ENCODE peak calls at places on chromosomes 12 and 14, in four cellular contexts. M, L, A and V are unnamed samples. For H3K4me1, the result is how much of the 10 kb centered on the place peaks cover.

GRCh38 chr14:97827746-97828145 is 1030.6 kb downstream of the VRK1 start:
- DNase-seq in M (no peak), L (no peak), A (no peak), V (no peak)

GRCh38 chr14:104892517-104893434 is 27.7 kb downstream of the CEP170B start:
- DNase-seq in M (no peak), L (no peak), A (peak), V (peak)

GRCh38 chr14:53399057-53399456 is 245.9 kb upstream of the DDHD1 start:
- DNase-seq in M (no peak), L (peak), A (no peak), V (no peak)

GRCh38 chr12:132658149-132658905 is 28.8 kb downstream of the POLE start:
- DNase-seq in M (no peak), L (no peak), A (peak), V (no peak)

GRCh38 chr14:68335312-68335711 is 457.6 kb downstream of the ZFP36L1 start:
- DNase-seq in M (no peak), L (no peak), A (no peak), V (no peak)

GRCh38 chr12:50129297-50129696 is 17.3 kb downstream of the COX14 start:
- DNase-seq in M (no peak), L (no peak), A (no peak), V (no peak)

GRCh38 chr12:10211101-10211974 is 1.3 kb upstream of the GABARAPL1 start:
- DNase-seq in M (no peak), L (no peak), A (peak), V (no peak)

GRCh38 chr14:61581340-61581739 is 114.0 kb upstream of the HIF1A start:
- DNase-seq in M (no peak), L (no peak), A (no peak), V (no peak)

GRCh38 chr12:1122803-1123202 is 131.8 kb downstream of the ERC1 start:
- DNase-seq in M (no peak), L (no peak), A (no peak), V (no peak)

GRCh38 chr12:93824514-93825500 is 147.6 kb downstream of the CRADD start:
- DNase-seq in M (no peak), L (no peak), A (no peak), V (no peak)

GRCh38 chr12:64669270-64669842 is 59.1 kb downstream of the RASSF3 start:
- DNase-seq in M (no peak), L (no peak), A (peak), V (no peak)

GRCh38 chr14:55718551-55718950 is 138.5 kb downstream of the KTN1 start:
- DNase-seq in M (no peak), L (no peak), A (no peak), V (no peak)

GRCh38 chr14:79442776-79443175 is 768.5 kb downstream of the DIO2 start:
- DNase-seq in M (no peak), L (no peak), A (no peak), V (no peak)

GRCh38 chr12:76503957-76504356 is 55.6 kb downstream of the OSBPL8 start:
- DNase-seq in M (no peak), L (no peak), A (no peak), V (no peak)

GRCh38 chr14:73729015-73729330 is 14.8 kb upstream of the PNMA1 start:
- DNase-seq in M (no peak), L (no peak), A (no peak), V (no peak)

GRCh38 chr14:73729556-73730265 is 15.5 kb upstream of the PNMA1 start:
- DNase-seq in M (no peak), L (no peak), A (peak), V (peak)

GRCh38 chr14:73727181-73727580 is 13.0 kb upstream of the PNMA1 start:
- DNase-seq in M (no peak), L (no peak), A (peak), V (peak)

GRCh38 chr14:73726025-73726961 is 12.1 kb upstream of the PNMA1 start:
- DNase-seq in M (no peak), L (no peak), A (peak), V (peak)

GRCh38 chr14:73728106-73729014 is 14.2 kb upstream of the PNMA1 start:
- DNase-seq in M (peak), L (peak), A (peak), V (peak)
- H3K4me1 ChIP-seq in M (half or more), L (under half), A (under half), V (under half)

GRCh38 chr12:104416160-104416559 is 40.6 kb upstream of the CHST11 start:
- DNase-seq in M (no peak), L (no peak), A (no peak), V (no peak)
- H3K4me3 ChIP-seq in M (no peak), L (no peak), A (no peak), V (no peak)

GRCh38 chr14:40318211-40318719 is 886.0 kb upstream of the FBXO33 start:
- DNase-seq in M (no peak), L (no peak), A (no peak), V (no peak)

GRCh38 chr14:40312296-40312695 is 880.1 kb upstream of the FBXO33 start:
- DNase-seq in M (no peak), L (peak), A (no peak), V (no peak)

GRCh38 chr14:40317690-40318089 is 885.5 kb upstream of the FBXO33 start:
- DNase-seq in M (no peak), L (no peak), A (no peak), V (no peak)
- H3K4me1 ChIP-seq in M (under half), L (under half), A (under half), V (under half)

GRCh38 chr12:7127916-7128626 is 618 bp downstream of the RBP5 start:
- DNase-seq in M (no peak), L (no peak), A (peak), V (no peak)
- H3K4me3 ChIP-seq in M (no peak), L (no peak), A (no peak), V (no peak)

GRCh38 chr14:31194095-31194494 is 13.5 kb downstream of the HECTD1 start:
- DNase-seq in M (no peak), L (no peak), A (no peak), V (no peak)
- H3K4me1 ChIP-seq in M (under half), L (half or more), A (under half), V (under half)

GRCh38 chr12:113134521-113134951 is 1.0 kb downstream of the RASAL1 start:
- DNase-seq in M (no peak), L (no peak), A (no peak), V (no peak)
- H3K4me3 ChIP-seq in M (peak), L (peak), A (no peak), V (no peak)

GRCh38 chr12:95760371-95760770 is 30.2 kb downstream of the NTN4 start:
- DNase-seq in M (no peak), L (no peak), A (no peak), V (no peak)
- H3K4me1 ChIP-seq in M (under half), L (under half), A (under half), V (under half)

DNA sequence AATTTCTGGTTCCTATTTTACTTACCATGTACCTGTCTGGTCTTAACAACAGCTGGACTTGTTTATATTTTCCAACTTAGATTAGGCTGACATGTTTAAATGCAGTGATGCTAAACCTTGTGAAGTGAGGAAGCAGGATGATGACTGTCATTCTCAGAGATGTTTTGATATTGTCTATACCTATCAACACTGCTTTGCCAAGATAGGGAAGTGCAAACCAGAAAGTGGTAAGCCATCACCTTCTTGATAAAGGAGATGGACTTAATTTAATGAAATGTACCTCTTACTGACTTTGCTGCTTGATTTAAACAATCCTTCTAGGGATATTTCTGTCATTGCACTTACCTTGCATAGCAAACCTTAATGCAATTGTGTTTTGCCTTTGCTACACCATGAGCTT is 2.2 kb downstream of the BICD1 start:
- DNase-seq in M (no peak), L (no peak), A (no peak), V (no peak)
- H3K4me3 ChIP-seq in M (peak), L (peak), A (peak), V (peak)